ENCODE peak calls at places on chromosomes 16 and 17, in ten cellular contexts. One of them, this sample, is unnamed.

GRCh38 chr17:51120357-51120738 is 320 bp downstream of the SPAG9 start:
- DNase-seq in activated CD4-positive, alpha-beta memory T cell treated with anti-CD3 and anti-CD28 coated beads, Interleukin-2, amount 10 ng/mL, durations not matched to agents 7 days and 5 days: no peak
- DNase-seq in left cardiac atrium: no peak
- DNase-seq in effector CD4-positive, alpha-beta T cell: peak
- DNase-seq in sciatic nerve: no peak
- DNase-seq in activated CD8-positive, alpha-beta T cell treated with anti-CD3 and anti-CD28 coated beads, Interleukin-2, amount 10 ng/mL, durations not matched to agents 7 days and 5 days: peak
- DNase-seq in cardiac muscle cell: peak
- DNase-seq in stimulated activated CD8-positive, alpha-beta memory T cell treated with anti-CD3 and anti-CD28 coated beads, Interleukin-7, amount 100 ng/mL, for 48 hours: peak
- DNase-seq in fibroblast of the aortic adventitia: no peak
- DNase-seq in nucleus accumbens: no peak
- DNase-seq in this sample: no peak

GRCh38 chr16:55643161-55643970 is 12.4 kb upstream of the SLC6A2 start:
- DNase-seq in activated CD4-positive, alpha-beta memory T cell treated with anti-CD3 and anti-CD28 coated beads, Interleukin-2, amount 10 ng/mL, durations not matched to agents 7 days and 5 days: no peak
- DNase-seq in left cardiac atrium: no peak
- DNase-seq in effector CD4-positive, alpha-beta T cell: no peak
- DNase-seq in sciatic nerve: no peak
- DNase-seq in activated CD8-positive, alpha-beta T cell treated with anti-CD3 and anti-CD28 coated beads, Interleukin-2, amount 10 ng/mL, durations not matched to agents 7 days and 5 days: no peak
- DNase-seq in cardiac muscle cell: peak
- DNase-seq in stimulated activated CD8-positive, alpha-beta memory T cell treated with anti-CD3 and anti-CD28 coated beads, Interleukin-7, amount 100 ng/mL, for 48 hours: no peak
- DNase-seq in fibroblast of the aortic adventitia: peak
- DNase-seq in nucleus accumbens: no peak
- DNase-seq in this sample: no peak

GRCh38 chr17:4135489-4135888 is 7.3 kb downstream of the ZZEF1 start:
- DNase-seq in activated CD4-positive, alpha-beta memory T cell treated with anti-CD3 and anti-CD28 coated beads, Interleukin-2, amount 10 ng/mL, durations not matched to agents 7 days and 5 days: no peak
- DNase-seq in left cardiac atrium: no peak
- DNase-seq in effector CD4-positive, alpha-beta T cell: no peak
- DNase-seq in sciatic nerve: no peak
- DNase-seq in activated CD8-positive, alpha-beta T cell treated with anti-CD3 and anti-CD28 coated beads, Interleukin-2, amount 10 ng/mL, durations not matched to agents 7 days and 5 days: no peak
- DNase-seq in cardiac muscle cell: no peak
- DNase-seq in stimulated activated CD8-positive, alpha-beta memory T cell treated with anti-CD3 and anti-CD28 coated beads, Interleukin-7, amount 100 ng/mL, for 48 hours: no peak
- DNase-seq in fibroblast of the aortic adventitia: no peak
- DNase-seq in nucleus accumbens: no peak
- DNase-seq in this sample: no peak

GRCh38 chr16:50282010-50282538 is 15.7 kb downstream of the ADCY7 start:
- DNase-seq in activated CD4-positive, alpha-beta memory T cell treated with anti-CD3 and anti-CD28 coated beads, Interleukin-2, amount 10 ng/mL, durations not matched to agents 7 days and 5 days: peak
- DNase-seq in left cardiac atrium: peak
- DNase-seq in effector CD4-positive, alpha-beta T cell: peak
- DNase-seq in sciatic nerve: peak
- DNase-seq in activated CD8-positive, alpha-beta T cell treated with anti-CD3 and anti-CD28 coated beads, Interleukin-2, amount 10 ng/mL, durations not matched to agents 7 days and 5 days: peak
- DNase-seq in cardiac muscle cell: no peak
- DNase-seq in stimulated activated CD8-positive, alpha-beta memory T cell treated with anti-CD3 and anti-CD28 coated beads, Interleukin-7, amount 100 ng/mL, for 48 hours: no peak
- DNase-seq in fibroblast of the aortic adventitia: peak
- DNase-seq in nucleus accumbens: peak
- DNase-seq in this sample: peak

GRCh38 chr17:31310260-31310659 is 3.6 kb downstream of the EVI2B start:
- DNase-seq in activated CD4-positive, alpha-beta memory T cell treated with anti-CD3 and anti-CD28 coated beads, Interleukin-2, amount 10 ng/mL, durations not matched to agents 7 days and 5 days: peak
- DNase-seq in left cardiac atrium: no peak
- DNase-seq in effector CD4-positive, alpha-beta T cell: peak
- DNase-seq in sciatic nerve: no peak
- DNase-seq in activated CD8-positive, alpha-beta T cell treated with anti-CD3 and anti-CD28 coated beads, Interleukin-2, amount 10 ng/mL, durations not matched to agents 7 days and 5 days: peak
- DNase-seq in cardiac muscle cell: no peak
- DNase-seq in stimulated activated CD8-positive, alpha-beta memory T cell treated with anti-CD3 and anti-CD28 coated beads, Interleukin-7, amount 100 ng/mL, for 48 hours: no peak
- DNase-seq in fibroblast of the aortic adventitia: no peak
- DNase-seq in nucleus accumbens: no peak
- DNase-seq in this sample: no peak

GRCh38 chr16:74608944-74609343 is 2.0 kb upstream of the GLG1 start:
- DNase-seq in activated CD4-positive, alpha-beta memory T cell treated with anti-CD3 and anti-CD28 coated beads, Interleukin-2, amount 10 ng/mL, durations not matched to agents 7 days and 5 days: peak
- DNase-seq in left cardiac atrium: no peak
- DNase-seq in effector CD4-positive, alpha-beta T cell: peak
- DNase-seq in sciatic nerve: peak
- DNase-seq in activated CD8-positive, alpha-beta T cell treated with anti-CD3 and anti-CD28 coated beads, Interleukin-2, amount 10 ng/mL, durations not matched to agents 7 days and 5 days: peak
- DNase-seq in cardiac muscle cell: no peak
- DNase-seq in stimulated activated CD8-positive, alpha-beta memory T cell treated with anti-CD3 and anti-CD28 coated beads, Interleukin-7, amount 100 ng/mL, for 48 hours: no peak
- DNase-seq in fibroblast of the aortic adventitia: no peak
- DNase-seq in nucleus accumbens: no peak
- DNase-seq in this sample: no peak

GRCh38 chr16:65415460-65415859 is 293.6 kb upstream of the CDH11 start:
- DNase-seq in activated CD4-positive, alpha-beta memory T cell treated with anti-CD3 and anti-CD28 coated beads, Interleukin-2, amount 10 ng/mL, durations not matched to agents 7 days and 5 days: no peak
- DNase-seq in left cardiac atrium: no peak
- DNase-seq in effector CD4-positive, alpha-beta T cell: no peak
- DNase-seq in sciatic nerve: no peak
- DNase-seq in activated CD8-positive, alpha-beta T cell treated with anti-CD3 and anti-CD28 coated beads, Interleukin-2, amount 10 ng/mL, durations not matched to agents 7 days and 5 days: no peak
- DNase-seq in cardiac muscle cell: no peak
- DNase-seq in stimulated activated CD8-positive, alpha-beta memory T cell treated with anti-CD3 and anti-CD28 coated beads, Interleukin-7, amount 100 ng/mL, for 48 hours: no peak
- DNase-seq in fibroblast of the aortic adventitia: peak
- DNase-seq in nucleus accumbens: no peak
- DNase-seq in this sample: no peak

GRCh38 chr17:57557793-57558681 is 187.1 kb downstream of the CCDC182 start:
- DNase-seq in activated CD4-positive, alpha-beta memory T cell treated with anti-CD3 and anti-CD28 coated beads, Interleukin-2, amount 10 ng/mL, durations not matched to agents 7 days and 5 days: no peak
- DNase-seq in left cardiac atrium: no peak
- DNase-seq in effector CD4-positive, alpha-beta T cell: no peak
- DNase-seq in sciatic nerve: no peak
- DNase-seq in activated CD8-positive, alpha-beta T cell treated with anti-CD3 and anti-CD28 coated beads, Interleukin-2, amount 10 ng/mL, durations not matched to agents 7 days and 5 days: no peak
- DNase-seq in cardiac muscle cell: no peak
- DNase-seq in stimulated activated CD8-positive, alpha-beta memory T cell treated with anti-CD3 and anti-CD28 coated beads, Interleukin-7, amount 100 ng/mL, for 48 hours: no peak
- DNase-seq in fibroblast of the aortic adventitia: peak
- DNase-seq in nucleus accumbens: no peak
- DNase-seq in this sample: no peak

GRCh38 chr16:20899503-20900298 is 457 bp downstream of the DCUN1D3 start:
- DNase-seq in activated CD4-positive, alpha-beta memory T cell treated with anti-CD3 and anti-CD28 coated beads, Interleukin-2, amount 10 ng/mL, durations not matched to agents 7 days and 5 days: peak
- DNase-seq in left cardiac atrium: no peak
- DNase-seq in effector CD4-positive, alpha-beta T cell: no peak
- DNase-seq in sciatic nerve: peak
- DNase-seq in activated CD8-positive, alpha-beta T cell treated with anti-CD3 and anti-CD28 coated beads, Interleukin-2, amount 10 ng/mL, durations not matched to agents 7 days and 5 days: peak
- DNase-seq in cardiac muscle cell: peak
- DNase-seq in stimulated activated CD8-positive, alpha-beta memory T cell treated with anti-CD3 and anti-CD28 coated beads, Interleukin-7, amount 100 ng/mL, for 48 hours: no peak
- DNase-seq in fibroblast of the aortic adventitia: no peak
- DNase-seq in nucleus accumbens: peak
- DNase-seq in this sample: peak

GRCh38 chr17:68462381-68463210 is 5.3 kb upstream of the WIPI1 start:
- DNase-seq in activated CD4-positive, alpha-beta memory T cell treated with anti-CD3 and anti-CD28 coated beads, Interleukin-2, amount 10 ng/mL, durations not matched to agents 7 days and 5 days: peak
- DNase-seq in left cardiac atrium: peak
- DNase-seq in effector CD4-positive, alpha-beta T cell: peak
- DNase-seq in sciatic nerve: peak
- DNase-seq in activated CD8-positive, alpha-beta T cell treated with anti-CD3 and anti-CD28 coated beads, Interleukin-2, amount 10 ng/mL, durations not matched to agents 7 days and 5 days: peak
- DNase-seq in cardiac muscle cell: peak
- DNase-seq in stimulated activated CD8-positive, alpha-beta memory T cell treated with anti-CD3 and anti-CD28 coated beads, Interleukin-7, amount 100 ng/mL, for 48 hours: no peak
- DNase-seq in fibroblast of the aortic adventitia: peak
- DNase-seq in nucleus accumbens: peak
- DNase-seq in this sample: no peak

GRCh38 chr17:18093616-18094408 is 6.1 kb downstream of the DRG2 start:
- DNase-seq in activated CD4-positive, alpha-beta memory T cell treated with anti-CD3 and anti-CD28 coated beads, Interleukin-2, amount 10 ng/mL, durations not matched to agents 7 days and 5 days: no peak
- DNase-seq in left cardiac atrium: peak
- DNase-seq in effector CD4-positive, alpha-beta T cell: no peak
- DNase-seq in sciatic nerve: no peak
- DNase-seq in activated CD8-positive, alpha-beta T cell treated with anti-CD3 and anti-CD28 coated beads, Interleukin-2, amount 10 ng/mL, durations not matched to agents 7 days and 5 days: no peak
- DNase-seq in cardiac muscle cell: peak
- DNase-seq in stimulated activated CD8-positive, alpha-beta memory T cell treated with anti-CD3 and anti-CD28 coated beads, Interleukin-7, amount 100 ng/mL, for 48 hours: no peak
- DNase-seq in fibroblast of the aortic adventitia: peak
- DNase-seq in nucleus accumbens: no peak
- DNase-seq in this sample: no peak

GRCh38 chr17:57016764-57017116 is 38.8 kb downstream of the SCPEP1 start:
- DNase-seq in activated CD4-positive, alpha-beta memory T cell treated with anti-CD3 and anti-CD28 coated beads, Interleukin-2, amount 10 ng/mL, durations not matched to agents 7 days and 5 days: no peak
- DNase-seq in left cardiac atrium: no peak
- DNase-seq in effector CD4-positive, alpha-beta T cell: no peak
- DNase-seq in sciatic nerve: no peak
- DNase-seq in activated CD8-positive, alpha-beta T cell treated with anti-CD3 and anti-CD28 coated beads, Interleukin-2, amount 10 ng/mL, durations not matched to agents 7 days and 5 days: no peak
- DNase-seq in cardiac muscle cell: no peak
- DNase-seq in stimulated activated CD8-positive, alpha-beta memory T cell treated with anti-CD3 and anti-CD28 coated beads, Interleukin-7, amount 100 ng/mL, for 48 hours: no peak
- DNase-seq in fibroblast of the aortic adventitia: peak
- DNase-seq in nucleus accumbens: no peak
- DNase-seq in this sample: no peak

GRCh38 chr16:52634101-52634500 is 87.2 kb upstream of the TOX3 start:
- DNase-seq in activated CD4-positive, alpha-beta memory T cell treated with anti-CD3 and anti-CD28 coated beads, Interleukin-2, amount 10 ng/mL, durations not matched to agents 7 days and 5 days: no peak
- DNase-seq in left cardiac atrium: no peak
- DNase-seq in effector CD4-positive, alpha-beta T cell: no peak
- DNase-seq in sciatic nerve: no peak
- DNase-seq in activated CD8-positive, alpha-beta T cell treated with anti-CD3 and anti-CD28 coated beads, Interleukin-2, amount 10 ng/mL, durations not matched to agents 7 days and 5 days: no peak
- DNase-seq in cardiac muscle cell: no peak
- DNase-seq in stimulated activated CD8-positive, alpha-beta memory T cell treated with anti-CD3 and anti-CD28 coated beads, Interleukin-7, amount 100 ng/mL, for 48 hours: no peak
- DNase-seq in fibroblast of the aortic adventitia: no peak
- DNase-seq in nucleus accumbens: no peak
- DNase-seq in this sample: no peak

GRCh38 chr16:606656-607307 is 16.9 kb downstream of the RAB40C start:
- DNase-seq in activated CD4-positive, alpha-beta memory T cell treated with anti-CD3 and anti-CD28 coated beads, Interleukin-2, amount 10 ng/mL, durations not matched to agents 7 days and 5 days: no peak
- DNase-seq in left cardiac atrium: no peak
- DNase-seq in effector CD4-positive, alpha-beta T cell: no peak
- DNase-seq in sciatic nerve: no peak
- DNase-seq in activated CD8-positive, alpha-beta T cell treated with anti-CD3 and anti-CD28 coated beads, Interleukin-2, amount 10 ng/mL, durations not matched to agents 7 days and 5 days: no peak
- DNase-seq in cardiac muscle cell: no peak
- DNase-seq in stimulated activated CD8-positive, alpha-beta memory T cell treated with anti-CD3 and anti-CD28 coated beads, Interleukin-7, amount 100 ng/mL, for 48 hours: no peak
- DNase-seq in fibroblast of the aortic adventitia: no peak
- DNase-seq in nucleus accumbens: no peak
- DNase-seq in this sample: no peak

GRCh38 chr16:77307764-77308561 is 108.8 kb downstream of the SYCE1L start:
- DNase-seq in activated CD4-positive, alpha-beta memory T cell treated with anti-CD3 and anti-CD28 coated beads, Interleukin-2, amount 10 ng/mL, durations not matched to agents 7 days and 5 days: no peak
- DNase-seq in left cardiac atrium: no peak
- DNase-seq in effector CD4-positive, alpha-beta T cell: no peak
- DNase-seq in sciatic nerve: no peak
- DNase-seq in activated CD8-positive, alpha-beta T cell treated with anti-CD3 and anti-CD28 coated beads, Interleukin-2, amount 10 ng/mL, durations not matched to agents 7 days and 5 days: no peak
- DNase-seq in cardiac muscle cell: no peak
- DNase-seq in stimulated activated CD8-positive, alpha-beta memory T cell treated with anti-CD3 and anti-CD28 coated beads, Interleukin-7, amount 100 ng/mL, for 48 hours: no peak
- DNase-seq in fibroblast of the aortic adventitia: peak
- DNase-seq in nucleus accumbens: no peak
- DNase-seq in this sample: no peak

GRCh38 chr16:67483731-67484525 is 581 bp upstream of the AGRP start:
- DNase-seq in activated CD4-positive, alpha-beta memory T cell treated with anti-CD3 and anti-CD28 coated beads, Interleukin-2, amount 10 ng/mL, durations not matched to agents 7 days and 5 days: no peak
- DNase-seq in left cardiac atrium: no peak
- DNase-seq in effector CD4-positive, alpha-beta T cell: no peak
- DNase-seq in sciatic nerve: no peak
- DNase-seq in activated CD8-positive, alpha-beta T cell treated with anti-CD3 and anti-CD28 coated beads, Interleukin-2, amount 10 ng/mL, durations not matched to agents 7 days and 5 days: no peak
- DNase-seq in cardiac muscle cell: no peak
- DNase-seq in stimulated activated CD8-positive, alpha-beta memory T cell treated with anti-CD3 and anti-CD28 coated beads, Interleukin-7, amount 100 ng/mL, for 48 hours: no peak
- DNase-seq in fibroblast of the aortic adventitia: no peak
- DNase-seq in nucleus accumbens: no peak
- DNase-seq in this sample: no peak

GRCh38 chr16:67199011-67199807 is at the start of gene ELMO3:
- DNase-seq in activated CD4-positive, alpha-beta memory T cell treated with anti-CD3 and anti-CD28 coated beads, Interleukin-2, amount 10 ng/mL, durations not matched to agents 7 days and 5 days: no peak
- DNase-seq in left cardiac atrium: no peak
- DNase-seq in effector CD4-positive, alpha-beta T cell: no peak
- DNase-seq in sciatic nerve: no peak
- DNase-seq in activated CD8-positive, alpha-beta T cell treated with anti-CD3 and anti-CD28 coated beads, Interleukin-2, amount 10 ng/mL, durations not matched to agents 7 days and 5 days: no peak
- DNase-seq in cardiac muscle cell: peak
- DNase-seq in stimulated activated CD8-positive, alpha-beta memory T cell treated with anti-CD3 and anti-CD28 coated beads, Interleukin-7, amount 100 ng/mL, for 48 hours: no peak
- DNase-seq in fibroblast of the aortic adventitia: no peak
- DNase-seq in nucleus accumbens: no peak
- DNase-seq in this sample: peak

GRCh38 chr17:75776399-75777242 is 8.0 kb upstream of the UNK start:
- DNase-seq in activated CD4-positive, alpha-beta memory T cell treated with anti-CD3 and anti-CD28 coated beads, Interleukin-2, amount 10 ng/mL, durations not matched to agents 7 days and 5 days: no peak
- DNase-seq in left cardiac atrium: no peak
- DNase-seq in effector CD4-positive, alpha-beta T cell: peak
- DNase-seq in sciatic nerve: peak
- DNase-seq in activated CD8-positive, alpha-beta T cell treated with anti-CD3 and anti-CD28 coated beads, Interleukin-2, amount 10 ng/mL, durations not matched to agents 7 days and 5 days: peak
- DNase-seq in cardiac muscle cell: no peak
- DNase-seq in stimulated activated CD8-positive, alpha-beta memory T cell treated with anti-CD3 and anti-CD28 coated beads, Interleukin-7, amount 100 ng/mL, for 48 hours: no peak
- DNase-seq in fibroblast of the aortic adventitia: peak
- DNase-seq in nucleus accumbens: no peak
- DNase-seq in this sample: no peak

GRCh38 chr16:15043344-15043743 is 12.5 kb downstream of the NTAN1 start:
- DNase-seq in activated CD4-positive, alpha-beta memory T cell treated with anti-CD3 and anti-CD28 coated beads, Interleukin-2, amount 10 ng/mL, durations not matched to agents 7 days and 5 days: no peak
- DNase-seq in left cardiac atrium: no peak
- DNase-seq in effector CD4-positive, alpha-beta T cell: no peak
- DNase-seq in sciatic nerve: no peak
- DNase-seq in activated CD8-positive, alpha-beta T cell treated with anti-CD3 and anti-CD28 coated beads, Interleukin-2, amount 10 ng/mL, durations not matched to agents 7 days and 5 days: no peak
- DNase-seq in cardiac muscle cell: no peak
- DNase-seq in stimulated activated CD8-positive, alpha-beta memory T cell treated with anti-CD3 and anti-CD28 coated beads, Interleukin-7, amount 100 ng/mL, for 48 hours: no peak
- DNase-seq in fibroblast of the aortic adventitia: no peak
- DNase-seq in nucleus accumbens: no peak
- DNase-seq in this sample: no peak

GRCh38 chr16:50837324-50837723 is 95.4 kb downstream of the CYLD start:
- DNase-seq in activated CD4-positive, alpha-beta memory T cell treated with anti-CD3 and anti-CD28 coated beads, Interleukin-2, amount 10 ng/mL, durations not matched to agents 7 days and 5 days: no peak
- DNase-seq in left cardiac atrium: no peak
- DNase-seq in effector CD4-positive, alpha-beta T cell: no peak
- DNase-seq in sciatic nerve: peak
- DNase-seq in activated CD8-positive, alpha-beta T cell treated with anti-CD3 and anti-CD28 coated beads, Interleukin-2, amount 10 ng/mL, durations not matched to agents 7 days and 5 days: no peak
- DNase-seq in cardiac muscle cell: no peak
- DNase-seq in stimulated activated CD8-positive, alpha-beta memory T cell treated with anti-CD3 and anti-CD28 coated beads, Interleukin-7, amount 100 ng/mL, for 48 hours: no peak
- DNase-seq in fibroblast of the aortic adventitia: no peak
- DNase-seq in nucleus accumbens: no peak
- DNase-seq in this sample: no peak

GRCh38 chr16:57862698-57863433 is 60.6 kb upstream of the KIFC3 start:
- DNase-seq in activated CD4-positive, alpha-beta memory T cell treated with anti-CD3 and anti-CD28 coated beads, Interleukin-2, amount 10 ng/mL, durations not matched to agents 7 days and 5 days: no peak
- DNase-seq in left cardiac atrium: no peak
- DNase-seq in effector CD4-positive, alpha-beta T cell: no peak
- DNase-seq in sciatic nerve: no peak
- DNase-seq in activated CD8-positive, alpha-beta T cell treated with anti-CD3 and anti-CD28 coated beads, Interleukin-2, amount 10 ng/mL, durations not matched to agents 7 days and 5 days: no peak
- DNase-seq in cardiac muscle cell: peak
- DNase-seq in stimulated activated CD8-positive, alpha-beta memory T cell treated with anti-CD3 and anti-CD28 coated beads, Interleukin-7, amount 100 ng/mL, for 48 hours: no peak
- DNase-seq in fibroblast of the aortic adventitia: no peak
- DNase-seq in nucleus accumbens: no peak
- DNase-seq in this sample: no peak

GRCh38 chr17:66654764-66655163 is 180.2 kb upstream of the CACNG5 start:
- DNase-seq in activated CD4-positive, alpha-beta memory T cell treated with anti-CD3 and anti-CD28 coated beads, Interleukin-2, amount 10 ng/mL, durations not matched to agents 7 days and 5 days: no peak
- DNase-seq in left cardiac atrium: no peak
- DNase-seq in effector CD4-positive, alpha-beta T cell: no peak
- DNase-seq in sciatic nerve: no peak
- DNase-seq in activated CD8-positive, alpha-beta T cell treated with anti-CD3 and anti-CD28 coated beads, Interleukin-2, amount 10 ng/mL, durations not matched to agents 7 days and 5 days: no peak
- DNase-seq in cardiac muscle cell: no peak
- DNase-seq in stimulated activated CD8-positive, alpha-beta memory T cell treated with anti-CD3 and anti-CD28 coated beads, Interleukin-7, amount 100 ng/mL, for 48 hours: no peak
- DNase-seq in fibroblast of the aortic adventitia: no peak
- DNase-seq in nucleus accumbens: no peak
- DNase-seq in this sample: no peak

GRCh38 chr16:53865492-53865863 is 161.5 kb downstream of the FTO start:
- DNase-seq in activated CD4-positive, alpha-beta memory T cell treated with anti-CD3 and anti-CD28 coated beads, Interleukin-2, amount 10 ng/mL, durations not matched to agents 7 days and 5 days: no peak
- DNase-seq in left cardiac atrium: no peak
- DNase-seq in effector CD4-positive, alpha-beta T cell: no peak
- DNase-seq in sciatic nerve: no peak
- DNase-seq in activated CD8-positive, alpha-beta T cell treated with anti-CD3 and anti-CD28 coated beads, Interleukin-2, amount 10 ng/mL, durations not matched to agents 7 days and 5 days: no peak
- DNase-seq in cardiac muscle cell: no peak
- DNase-seq in stimulated activated CD8-positive, alpha-beta memory T cell treated with anti-CD3 and anti-CD28 coated beads, Interleukin-7, amount 100 ng/mL, for 48 hours: no peak
- DNase-seq in fibroblast of the aortic adventitia: peak
- DNase-seq in nucleus accumbens: no peak
- DNase-seq in this sample: no peak

GRCh38 chr16:70159355-70160348 is 13.9 kb upstream of the CLEC18C start:
- DNase-seq in activated CD4-positive, alpha-beta memory T cell treated with anti-CD3 and anti-CD28 coated beads, Interleukin-2, amount 10 ng/mL, durations not matched to agents 7 days and 5 days: no peak
- DNase-seq in left cardiac atrium: peak
- DNase-seq in effector CD4-positive, alpha-beta T cell: no peak
- DNase-seq in sciatic nerve: peak
- DNase-seq in activated CD8-positive, alpha-beta T cell treated with anti-CD3 and anti-CD28 coated beads, Interleukin-2, amount 10 ng/mL, durations not matched to agents 7 days and 5 days: no peak
- DNase-seq in cardiac muscle cell: peak
- DNase-seq in stimulated activated CD8-positive, alpha-beta memory T cell treated with anti-CD3 and anti-CD28 coated beads, Interleukin-7, amount 100 ng/mL, for 48 hours: no peak
- DNase-seq in fibroblast of the aortic adventitia: no peak
- DNase-seq in nucleus accumbens: no peak
- DNase-seq in this sample: no peak

GRCh38 chr16:24950275-24950674 is 64.9 kb downstream of the ARHGAP17 start:
- DNase-seq in activated CD4-positive, alpha-beta memory T cell treated with anti-CD3 and anti-CD28 coated beads, Interleukin-2, amount 10 ng/mL, durations not matched to agents 7 days and 5 days: no peak
- DNase-seq in left cardiac atrium: no peak
- DNase-seq in effector CD4-positive, alpha-beta T cell: no peak
- DNase-seq in sciatic nerve: no peak
- DNase-seq in activated CD8-positive, alpha-beta T cell treated with anti-CD3 and anti-CD28 coated beads, Interleukin-2, amount 10 ng/mL, durations not matched to agents 7 days and 5 days: no peak
- DNase-seq in cardiac muscle cell: no peak
- DNase-seq in stimulated activated CD8-positive, alpha-beta memory T cell treated with anti-CD3 and anti-CD28 coated beads, Interleukin-7, amount 100 ng/mL, for 48 hours: no peak
- DNase-seq in fibroblast of the aortic adventitia: peak
- DNase-seq in nucleus accumbens: no peak
- DNase-seq in this sample: no peak

GRCh38 chr16:2016407-2016922 is 3.1 kb upstream of the NPW start:
- DNase-seq in activated CD4-positive, alpha-beta memory T cell treated with anti-CD3 and anti-CD28 coated beads, Interleukin-2, amount 10 ng/mL, durations not matched to agents 7 days and 5 days: no peak
- DNase-seq in left cardiac atrium: peak
- DNase-seq in effector CD4-positive, alpha-beta T cell: no peak
- DNase-seq in sciatic nerve: no peak
- DNase-seq in activated CD8-positive, alpha-beta T cell treated with anti-CD3 and anti-CD28 coated beads, Interleukin-2, amount 10 ng/mL, durations not matched to agents 7 days and 5 days: no peak
- DNase-seq in cardiac muscle cell: no peak
- DNase-seq in stimulated activated CD8-positive, alpha-beta memory T cell treated with anti-CD3 and anti-CD28 coated beads, Interleukin-7, amount 100 ng/mL, for 48 hours: no peak
- DNase-seq in fibroblast of the aortic adventitia: no peak
- DNase-seq in nucleus accumbens: no peak
- DNase-seq in this sample: peak

GRCh38 chr16:85004587-85005205 is 6.6 kb downstream of the ZDHHC7 start:
- DNase-seq in activated CD4-positive, alpha-beta memory T cell treated with anti-CD3 and anti-CD28 coated beads, Interleukin-2, amount 10 ng/mL, durations not matched to agents 7 days and 5 days: no peak
- DNase-seq in left cardiac atrium: no peak
- DNase-seq in effector CD4-positive, alpha-beta T cell: no peak
- DNase-seq in sciatic nerve: peak
- DNase-seq in activated CD8-positive, alpha-beta T cell treated with anti-CD3 and anti-CD28 coated beads, Interleukin-2, amount 10 ng/mL, durations not matched to agents 7 days and 5 days: no peak
- DNase-seq in cardiac muscle cell: no peak
- DNase-seq in stimulated activated CD8-positive, alpha-beta memory T cell treated with anti-CD3 and anti-CD28 coated beads, Interleukin-7, amount 100 ng/mL, for 48 hours: no peak
- DNase-seq in fibroblast of the aortic adventitia: peak
- DNase-seq in nucleus accumbens: no peak
- DNase-seq in this sample: no peak

GRCh38 chr16:19517424-19518089 is 4.3 kb downstream of the GDE1 start:
- DNase-seq in activated CD4-positive, alpha-beta memory T cell treated with anti-CD3 and anti-CD28 coated beads, Interleukin-2, amount 10 ng/mL, durations not matched to agents 7 days and 5 days: peak
- DNase-seq in left cardiac atrium: no peak
- DNase-seq in effector CD4-positive, alpha-beta T cell: no peak
- DNase-seq in sciatic nerve: no peak
- DNase-seq in activated CD8-positive, alpha-beta T cell treated with anti-CD3 and anti-CD28 coated beads, Interleukin-2, amount 10 ng/mL, durations not matched to agents 7 days and 5 days: peak
- DNase-seq in cardiac muscle cell: no peak
- DNase-seq in stimulated activated CD8-positive, alpha-beta memory T cell treated with anti-CD3 and anti-CD28 coated beads, Interleukin-7, amount 100 ng/mL, for 48 hours: no peak
- DNase-seq in fibroblast of the aortic adventitia: peak
- DNase-seq in nucleus accumbens: no peak
- DNase-seq in this sample: no peak

This sample was measured in kidney.